ENCODE peak calls at places on chromosomes 5 and 9, in four cellular contexts. W is suprapubic skin, C is lung, A is thyroid gland. B is an unnamed sample.

GRCh38 chr5:13359326-13359725 is 585.2 kb downstream of the DNAH5 start:
- DNase-seq in W (no peak), C (no peak), A (no peak), B (no peak)

GRCh38 chr9:33177633-33178032 is 10.5 kb upstream of the B4GALT1 start:
- DNase-seq in W (no peak), C (no peak), A (no peak), B (no peak)

GRCh38 chr5:141260458-141261237 is 15.5 kb downstream of the PCDHB15 start:
- DNase-seq in W (no peak), C (no peak), A (no peak), B (no peak)

GRCh38 chr9:89390578-89390977 is 72.3 kb downstream of the SECISBP2 start:
- DNase-seq in W (no peak), C (no peak), A (no peak), B (peak; percentile 43)

GRCh38 chr5:132250547-132250946 is 6.9 kb upstream of the PDLIM4 start:
- DNase-seq in W (no peak), C (no peak), A (no peak), B (no peak)

GRCh38 chr9:17191095-17191494 is 56.3 kb downstream of the CNTLN start:
- DNase-seq in W (no peak), C (no peak), A (no peak), B (no peak)

GRCh38 chr5:154174091-154174490 is 16.4 kb upstream of the GALNT10 start:
- DNase-seq in W (no peak), C (no peak), A (no peak), B (no peak)

GRCh38 chr5:108765647-108766046 is 17.9 kb downstream of the FER start:
- DNase-seq in W (no peak), C (no peak), A (no peak), B (no peak)

GRCh38 chr5:124182133-124182532 is 564.3 kb downstream of the ZNF608 start:
- DNase-seq in W (no peak), C (no peak), A (no peak), B (no peak)

GRCh38 chr5:95949810-95950209 is 11.8 kb downstream of the ELL2 start:
- DNase-seq in W (no peak), C (no peak), A (no peak), B (no peak)

DNA sequence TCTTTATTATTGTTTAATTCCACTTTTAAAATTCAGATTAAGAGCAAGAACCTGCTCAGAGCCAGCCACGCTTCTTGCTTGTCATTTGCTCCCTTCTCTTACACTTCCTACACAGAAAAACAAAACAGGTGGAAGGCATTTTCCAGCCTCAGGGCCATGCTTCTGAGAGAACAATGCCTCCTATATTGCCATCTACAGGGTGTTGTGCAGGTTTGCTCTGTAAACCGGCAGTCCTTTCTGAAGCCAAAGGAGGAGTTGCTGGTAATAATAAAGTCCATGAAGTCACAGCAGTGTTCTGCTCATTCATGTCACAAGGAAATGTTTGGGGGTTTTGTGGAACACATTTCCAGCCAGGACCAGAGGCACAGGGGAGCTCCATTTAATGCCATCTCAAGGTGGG is 16.1 kb upstream of the PRLR start:
- DNase-seq in W (no peak), C (no peak), A (no peak), B (peak; percentile 65)
- H3K4me1 ChIP-seq in W (peaks cover 23% of the 10 kb centered on the region), C (no peaks in the 10 kb centered on the region), A (no peaks in the 10 kb centered on the region), B (peaks cover 44% of the 10 kb centered on the region)

GRCh38 chr9:36276254-36276653 is 18.0 kb upstream of the GNE start:
- DNase-seq in W (no peak), C (no peak), A (no peak), B (no peak)

GRCh38 chr9:36278243-36278642 is 20.0 kb upstream of the GNE start:
- DNase-seq in W (no peak), C (no peak), A (no peak), B (no peak)

GRCh38 chr9:36275060-36275459 is 16.8 kb upstream of the GNE start:
- DNase-seq in W (no peak), C (no peak), A (no peak), B (no peak)

GRCh38 chr9:36280989-36281388 is 22.7 kb upstream of the GNE start:
- DNase-seq in W (no peak), C (no peak), A (no peak), B (no peak)

GRCh38 chr9:36276840-36277239 is 18.6 kb upstream of the GNE start:
- DNase-seq in W (no peak), C (no peak), A (no peak), B (peak; percentile 22)
- H3K4me3 ChIP-seq in W (no peak overlapping the region), C (no peak overlapping the region), A (no peak overlapping the region), B (no peak overlapping the region)

GRCh38 chr5:14561741-14562140 is 19.9 kb upstream of the OTULINL start:
- DNase-seq in W (no peak), C (no peak), A (no peak), B (no peak)
- H3K4me1 ChIP-seq in W (peaks cover 4% of the 10 kb centered on the region), C (no peaks in the 10 kb centered on the region), A (no peaks in the 10 kb centered on the region), B (peaks cover 13% of the 10 kb centered on the region)

GRCh38 chr5:34464820-34465219 is 191.3 kb upstream of the RAI14 start:
- DNase-seq in W (no peak), C (no peak), A (no peak), B (no peak)

GRCh38 chr5:34469971-34470370 is 186.2 kb upstream of the RAI14 start:
- DNase-seq in W (no peak), C (no peak), A (no peak), B (no peak)

DNA sequence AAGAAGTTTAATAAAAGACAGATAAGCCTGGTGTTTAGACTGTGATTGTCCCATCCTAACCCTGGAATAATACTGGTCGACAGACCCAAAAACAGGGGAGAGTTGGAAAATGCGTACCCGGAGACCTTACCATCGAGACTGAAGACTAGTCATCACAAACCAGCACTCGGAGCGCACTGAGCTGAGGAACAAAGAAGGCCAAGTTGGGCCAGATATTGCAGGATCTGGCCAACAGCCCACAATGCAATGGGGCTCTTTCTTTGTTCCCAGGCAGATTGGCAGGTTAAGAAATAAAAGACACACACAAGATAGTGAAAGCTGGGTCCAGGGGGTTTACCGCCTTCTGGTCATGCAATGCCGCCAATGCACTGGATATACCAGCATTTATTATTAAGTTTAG is 188.7 kb upstream of the RAI14 start:
- DNase-seq in W (no peak), C (no peak), A (no peak), B (no peak)
- H3K4me3 ChIP-seq in W (no peak overlapping the region), C (no peak overlapping the region), A (no peak overlapping the region), B (no peak overlapping the region)

GRCh38 chr9:122860319-122861142 is 32.1 kb upstream of the PDCL start:
- DNase-seq in W (no peak), C (no peak), A (no peak), B (peak; percentile 18)

DNA sequence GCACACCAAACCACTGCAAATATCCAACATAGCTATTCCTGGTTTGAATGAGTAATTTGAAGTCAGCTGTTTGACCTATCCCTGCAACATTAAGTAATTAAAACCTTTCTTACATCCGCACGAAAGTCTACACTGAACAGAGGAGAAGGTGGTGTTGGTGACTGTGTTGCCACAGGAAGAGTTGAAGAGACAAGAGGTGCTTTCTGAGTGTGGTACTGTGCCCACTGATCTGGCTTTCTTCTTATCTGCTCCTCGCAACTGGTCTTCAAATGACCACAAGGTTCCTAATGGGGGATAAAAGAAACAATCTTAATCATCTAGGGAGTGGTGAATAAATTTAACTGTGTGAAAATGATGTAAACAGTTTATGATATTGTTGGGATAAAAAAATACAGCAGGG is 29.4 kb upstream of the PDCL start:
- DNase-seq in W (no peak), C (no peak), A (no peak), B (no peak)
- H3K4me1 ChIP-seq in W (no peaks in the 10 kb centered on the region), C (no peaks in the 10 kb centered on the region), A (no peaks in the 10 kb centered on the region), B (peaks cover 6% of the 10 kb centered on the region)

GRCh38 chr5:177131711-177132503 is 1.7 kb upstream of the NSD1 start:
- DNase-seq in W (peak; percentile 67), C (no peak), A (peak; percentile 33), B (peak; percentile 37)
- H3K4me3 ChIP-seq in W (peak overlapping the region; percentile 86), C (no peak overlapping the region), A (no peak overlapping the region), B (no peak overlapping the region)

DNA sequence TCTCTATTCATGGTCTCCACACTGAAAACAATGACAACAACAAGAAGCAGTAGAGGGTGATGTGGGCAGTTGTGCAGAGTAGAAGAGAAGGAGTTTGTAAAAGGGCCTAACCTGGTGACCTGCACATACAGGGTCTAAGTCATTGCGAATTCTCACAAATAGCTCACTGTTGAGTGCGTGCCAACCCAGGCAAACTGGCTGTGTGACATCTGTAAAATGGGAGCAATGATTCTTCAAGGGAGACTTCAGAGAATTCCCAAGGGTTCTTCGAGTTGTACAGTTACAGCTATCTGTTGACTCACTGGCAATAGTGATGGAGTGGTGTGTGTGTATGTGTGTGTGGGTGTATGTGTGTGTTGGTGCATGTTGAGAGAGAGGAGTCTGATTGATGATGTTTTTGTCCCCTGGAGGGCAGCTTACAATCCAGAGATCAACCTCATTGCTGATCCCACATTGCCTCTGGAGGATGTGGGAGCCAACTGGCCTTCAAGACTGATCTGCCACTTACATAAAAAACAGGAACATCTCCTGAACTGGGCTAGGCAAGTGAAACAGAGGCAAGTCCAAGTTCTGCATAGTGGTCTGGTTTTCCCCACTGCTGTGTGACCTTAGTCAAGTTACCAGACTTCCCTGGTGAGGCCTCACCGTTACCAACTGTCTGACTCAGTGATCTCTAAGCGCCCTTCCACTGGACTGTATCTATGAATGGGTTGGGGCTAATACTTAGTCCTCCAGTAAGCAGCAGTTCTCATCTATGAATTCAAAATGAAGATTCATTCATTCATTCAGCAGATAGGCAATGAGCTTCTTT is 3.1 kb downstream of the FAT2 start:
- DNase-seq in W (no peak), C (no peak), A (no peak), B (no peak)
- H3K4me1 ChIP-seq in W (peaks cover 54% of the 10 kb centered on the region), C (no peaks in the 10 kb centered on the region), A (no peaks in the 10 kb centered on the region), B (peaks cover 4% of the 10 kb centered on the region)

DNA sequence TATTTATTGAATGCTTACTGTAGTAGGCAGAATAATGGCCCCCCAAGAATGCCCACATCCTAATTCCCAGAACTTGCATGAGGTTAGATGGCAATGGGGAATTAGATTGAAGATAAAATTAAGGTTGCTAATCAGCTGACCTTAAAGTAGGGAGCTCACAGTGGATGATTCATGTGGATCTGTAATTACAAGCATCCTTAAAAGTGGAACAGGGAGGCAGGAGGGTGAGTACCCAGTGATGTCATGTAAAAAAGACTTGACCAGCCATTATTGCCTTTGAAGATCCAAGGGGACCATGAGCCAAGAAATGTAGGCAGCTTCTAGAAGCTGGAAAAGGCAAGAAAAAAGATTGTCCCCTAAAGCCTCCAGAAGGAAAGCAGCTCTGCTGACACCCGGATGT is 71.4 kb downstream of the GABBR2 start:
- DNase-seq in W (no peak), C (no peak), A (no peak), B (no peak)
- H3K4me3 ChIP-seq in W (no peak overlapping the region), C (no peak overlapping the region), A (no peak overlapping the region), B (no peak overlapping the region)

B was measured in body of pancreas.